ENCODE peak calls at places on chromosomes 7 and 10, in nine cellular contexts. B is RWPE1, L is thoracic aorta, R is foreskin keratinocyte, I is GM23248, Q is lower lobe of right lung, V is PC-9, F is left lung, A is spleen. O is an unnamed sample.

GRCh38 chr10:130215076-130215917 is 79.1 kb downstream of the GLRX3 start:
- DNase-seq in A (peak; percentile 68), I (no peak), V (no peak), Q (no peak), R (no peak), L (no peak), F (peak; percentile 58), B (no peak), O (peak; percentile 5)

GRCh38 chr10:104441601-104442000 is 88.0 kb downstream of the CFAP58 start:
- DNase-seq in B (peak; percentile 44), I (peak; percentile 95), V (no peak), A (no peak), F (no peak), L (no peak), Q (no peak), R (peak; percentile 63), O (no peak)

GRCh38 chr10:129332476-129332875 is 134.6 kb upstream of the MGMT start:
- DNase-seq in V (no peak), A (no peak), I (no peak), R (no peak), F (no peak), B (no peak), Q (no peak), L (no peak), O (no peak)

GRCh38 chr10:5283305-5284158 is 81.2 kb upstream of the UCN3 start:
- DNase-seq in V (peak; percentile 56), B (peak; percentile 65), I (peak; percentile 81), A (no peak), L (peak; percentile 14), F (no peak), R (peak; percentile 35), Q (peak; percentile 69), O (no peak)

GRCh38 chr7:158957921-158958471 is 101.6 kb downstream of the DYNC2I1 start:
- DNase-seq in L (no peak), V (peak; percentile 54), A (no peak), I (no peak), Q (peak; percentile 88), B (peak; percentile 28), F (peak; percentile 90), R (no peak), O (no peak)

GRCh38 chr7:42736931-42737330 is 174.9 kb downstream of the C7orf25 start:
- DNase-seq in I (peak; percentile 18), Q (no peak), A (no peak), L (no peak), B (peak; percentile 21), V (no peak), F (no peak), R (no peak), O (no peak)

GRCh38 chr7:128114806-128115205 is 83.6 kb upstream of the LRRC4 start:
- DNase-seq in R (no peak), L (no peak), B (no peak), A (no peak), F (no peak), I (no peak), V (no peak), Q (no peak), O (no peak)

GRCh38 chr10:70348228-70348850 is 34.1 kb downstream of the LRRC20 start:
- DNase-seq in V (no peak), R (no peak), A (peak; percentile 38), Q (no peak), B (peak; percentile 44), I (peak; percentile 65), F (no peak), L (no peak), O (no peak)

GRCh38 chr7:875051-875450 is 1.3 kb upstream of the GET4 start:
- DNase-seq in L (no peak), V (no peak), F (no peak), A (no peak), B (no peak), Q (no peak), R (no peak), I (no peak), O (no peak)

GRCh38 chr7:876972-877311 is 588 bp downstream of the GET4 start:
- DNase-seq in V (peak; percentile 43), B (no peak), I (peak; percentile 57), Q (no peak), L (no peak), R (no peak), A (no peak), F (no peak), O (no peak)

GRCh38 chr7:874036-874749 is 2.2 kb upstream of the GET4 start:
- DNase-seq in L (no peak), B (no peak), I (no peak), F (peak; percentile 3), A (no peak), R (no peak), V (no peak), Q (no peak), O (no peak)

GRCh38 chr7:876077-876971 is at the start of gene GET4:
- DNase-seq in L (peak; percentile 80), F (peak; percentile 98), A (peak; percentile 99), V (peak; percentile 76), B (peak; percentile 86), I (peak; percentile 97), Q (peak; percentile 97), R (peak; percentile 79), O (peak; percentile 99)

DNA sequence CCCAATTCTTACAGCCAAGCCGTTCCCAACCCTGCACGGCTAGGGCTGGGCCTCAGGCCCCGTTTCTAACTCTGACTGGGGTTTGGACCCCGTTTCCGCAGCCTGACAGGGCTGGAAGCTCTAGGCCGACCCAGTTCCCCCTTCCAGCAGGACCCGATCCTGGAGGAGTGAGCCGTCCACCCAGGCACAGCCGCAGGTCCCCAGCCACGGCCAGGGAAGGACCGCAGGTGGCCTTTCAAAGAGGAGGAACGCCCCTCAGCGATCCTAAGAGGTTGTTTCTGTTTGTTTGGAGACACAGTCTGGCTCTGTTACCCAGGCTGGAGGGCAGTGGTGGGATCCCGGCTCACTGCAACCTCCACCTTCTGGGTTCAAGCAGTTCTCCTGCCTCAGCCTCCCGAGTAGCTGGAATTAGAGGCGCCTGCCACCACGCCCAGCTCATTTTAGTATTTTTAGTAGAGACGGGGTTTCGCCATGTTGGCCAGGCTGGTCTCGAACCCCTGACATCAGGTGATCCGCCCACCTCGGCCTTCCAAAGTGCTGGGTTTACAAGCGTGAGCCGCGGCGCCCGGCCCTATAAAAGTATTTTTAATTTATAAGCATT is 778 bp upstream of the GET4 start:
- DNase-seq in R (no peak), I (no peak), Q (no peak), V (no peak), F (peak; percentile 83), B (no peak), L (no peak), A (peak; percentile 92), O (no peak)
- H3K27ac ChIP-seq in R (peak overlapping the region; percentile 63), I (peak overlapping the region; percentile 56), Q (peak overlapping the region; percentile 89), V (peak overlapping the region; percentile 49), F (peak overlapping the region; percentile 78), B (peak overlapping the region; percentile 85), L (peak overlapping the region; percentile 70), A (peak overlapping the region; percentile 79), O (peak overlapping the region; percentile 91)

GRCh38 chr7:132652507-132652906 is 76.2 kb upstream of the PLXNA4 start:
- DNase-seq in Q (no peak), V (no peak), R (no peak), L (no peak), B (no peak), I (no peak), A (no peak), F (no peak), O (no peak)

GRCh38 chr7:132654150-132654549 is 77.9 kb upstream of the PLXNA4 start:
- DNase-seq in B (peak; percentile 22), F (no peak), Q (no peak), R (no peak), L (no peak), V (no peak), A (no peak), I (peak; percentile 23), O (no peak)

GRCh38 chr7:132650498-132650897 is 74.2 kb upstream of the PLXNA4 start:
- DNase-seq in B (peak; percentile 46), L (no peak), V (peak; percentile 41), F (no peak), A (no peak), I (peak; percentile 69), R (peak; percentile 66), Q (no peak), O (no peak)

GRCh38 chr7:132655071-132655761 is 78.9 kb upstream of the PLXNA4 start:
- DNase-seq in I (peak; percentile 8), V (no peak), B (no peak), Q (peak; percentile 49), L (no peak), R (no peak), A (peak; percentile 80), F (peak; percentile 82), O (no peak)

DNA sequence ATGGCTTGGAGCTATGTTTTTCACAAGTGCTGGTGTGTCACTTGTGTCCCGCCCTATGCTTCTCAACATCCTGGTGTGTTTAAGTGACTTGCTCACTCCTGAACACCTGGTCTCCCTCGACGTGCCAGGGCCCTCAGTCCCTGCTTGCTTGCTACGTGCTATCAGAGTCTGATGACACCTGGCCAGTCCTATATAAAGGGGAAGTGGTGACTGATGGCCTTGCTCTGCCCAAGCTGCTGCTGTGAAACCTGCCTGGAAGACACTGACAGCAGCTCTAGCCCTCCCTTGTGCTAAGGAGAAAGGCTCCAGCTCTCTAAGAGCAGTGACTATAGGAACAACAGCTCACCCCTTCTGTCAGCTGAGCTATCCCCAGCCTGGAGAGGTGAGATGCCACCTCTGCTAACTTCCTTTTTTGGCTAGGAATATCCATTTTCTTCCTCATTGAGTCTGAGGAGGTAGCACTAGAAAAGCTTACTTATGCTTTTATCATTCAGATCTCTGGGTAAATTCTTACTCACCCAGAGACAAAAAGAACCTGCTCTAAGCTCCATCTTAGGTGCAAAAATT is 77.2 kb upstream of the PLXNA4 start:
- DNase-seq in V (no peak), B (no peak), R (no peak), F (no peak), A (peak; percentile 78), Q (no peak), L (no peak), I (no peak), O (no peak)
- H3K27ac ChIP-seq in V (no peak overlapping the region), B (no peak overlapping the region), R (no peak overlapping the region), F (peak overlapping the region; percentile 57), A (peak overlapping the region; percentile 11), Q (no peak overlapping the region), L (no peak overlapping the region), I (no peak overlapping the region), O (no peak overlapping the region)

DNA sequence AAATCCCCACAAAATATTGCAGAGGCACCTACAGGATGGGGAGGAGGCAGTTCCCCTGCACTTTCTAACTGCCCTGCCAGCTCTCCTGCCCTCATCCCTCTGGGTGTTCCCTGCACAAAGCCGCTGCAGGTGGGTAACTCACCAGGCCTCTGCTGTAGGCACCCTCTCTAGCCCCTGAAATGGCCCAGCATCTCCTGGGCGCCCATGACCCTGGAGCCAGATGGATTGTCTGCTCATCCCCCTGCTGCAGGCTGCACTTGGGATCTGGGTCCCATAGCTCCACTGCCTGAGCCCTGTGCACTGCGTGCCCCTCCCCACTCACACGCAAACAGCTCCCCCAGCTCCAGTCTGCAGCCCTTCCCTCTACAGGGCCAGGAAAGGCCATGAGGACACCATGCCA is 130.9 kb downstream of the C10orf105 start:
- DNase-seq in Q (no peak), I (no peak), R (no peak), A (no peak), L (no peak), F (no peak), V (no peak), B (no peak), O (no peak)
- H3K27ac ChIP-seq in Q (no peak overlapping the region), I (no peak overlapping the region), R (no peak overlapping the region), A (no peak overlapping the region), L (no peak overlapping the region), F (no peak overlapping the region), V (no peak overlapping the region), B (no peak overlapping the region), O (no peak overlapping the region)

GRCh38 chr7:151061241-151062110 is 2.1 kb downstream of the SLC4A2 start:
- DNase-seq in Q (peak; percentile 73), V (no peak), F (peak; percentile 81), B (no peak), A (no peak), L (no peak), R (no peak), I (no peak), O (no peak)

GRCh38 chr7:151062399-151063211 is 3.2 kb downstream of the SLC4A2 start:
- DNase-seq in Q (peak; percentile 80), F (peak; percentile 89), R (no peak), B (no peak), A (no peak), V (peak; percentile 73), L (no peak), I (peak; percentile 92), O (no peak)

GRCh38 chr7:151063212-151063561 is 3.8 kb downstream of the SLC4A2 start:
- DNase-seq in L (no peak), A (no peak), V (peak; percentile 82), R (no peak), B (no peak), I (peak; percentile 90), Q (no peak), F (no peak), O (no peak)

GRCh38 chr7:151060416-151061234 is 1.2 kb downstream of the SLC4A2 start:
- DNase-seq in B (peak; percentile 30), F (no peak), A (no peak), R (no peak), Q (no peak), I (peak; percentile 66), L (no peak), V (no peak), O (no peak)

GRCh38 chr7:151062111-151062398 is 2.7 kb downstream of the SLC4A2 start:
- DNase-seq in V (no peak), L (no peak), A (no peak), R (no peak), F (no peak), Q (no peak), I (no peak), B (no peak), O (no peak)
- H3K27ac ChIP-seq in V (peak overlapping the region; percentile 85), L (no peak overlapping the region), A (no peak overlapping the region), R (no peak overlapping the region), F (no peak overlapping the region), Q (peak overlapping the region; percentile 36), I (peak overlapping the region; percentile 94), B (peak overlapping the region; percentile 96), O (no peak overlapping the region)